ENCODE peak calls at places on chromosome 15, in nine cellular contexts. Q is ovary; B is naive thymus-derived CD4-positive, alpha-beta T cell; U is uterus; I is right atrium auricular region; V is Peyer's patch; O is PC-3; Y is fibroblast of lung; H is tibial nerve. E is an unnamed sample.

GRCh38 chr15:29383367-29383766 is 113.7 kb upstream of the NSMCE3 start:
- DNase-seq in Q (no peak), B (no peak), U (no peak), I (no peak), V (no peak), O (no peak), Y (no peak), H (no peak), E (no peak)

GRCh38 chr15:69398541-69398940 is 15.6 kb upstream of the KIF23 start:
- DNase-seq in Q (no peak), B (no peak), U (no peak), I (peak; percentile 16), V (no peak), O (no peak), Y (peak; percentile 33), H (no peak), E (no peak)

GRCh38 chr15:29822685-29823459 is 604 bp upstream of the TJP1 start:
- DNase-seq in Q (peak; percentile 66), B (no peak), U (peak; percentile 74), I (peak; percentile 82), V (no peak), O (peak; percentile 67), Y (peak; percentile 73), H (no peak), E (peak; percentile 57)

GRCh38 chr15:36449084-36449661 is 130.3 kb upstream of the CDIN1 start:
- DNase-seq in Q (no peak), B (no peak), U (no peak), I (no peak), V (no peak), O (no peak), Y (peak; percentile 10), H (no peak), E (no peak)

GRCh38 chr15:62648954-62649353 is 393.6 kb upstream of the TPM1 start:
- DNase-seq in Q (no peak), B (no peak), U (no peak), I (no peak), V (no peak), O (peak; percentile 59), Y (peak; percentile 41), H (peak; percentile 51), E (no peak)

GRCh38 chr15:38714309-38715072 is 149.9 kb upstream of the RASGRP1 start:
- DNase-seq in Q (no peak), B (no peak), U (no peak), I (no peak), V (no peak), O (peak; percentile 41), Y (peak; percentile 78), H (no peak), E (no peak)

GRCh38 chr15:70055601-70056051 is 42.1 kb downstream of the TLE3 start:
- DNase-seq in Q (no peak), B (no peak), U (no peak), I (no peak), V (no peak), O (no peak), Y (no peak), H (no peak), E (no peak)

GRCh38 chr15:81189583-81190283 is 6.9 kb upstream of the IL16 start:
- DNase-seq in Q (peak; percentile 69), B (no peak), U (peak; percentile 78), I (peak; percentile 93), V (no peak), O (no peak), Y (peak; percentile 100), H (peak; percentile 61), E (no peak)

GRCh38 chr15:41022487-41023090 is 69.3 kb downstream of the CHAC1 start:
- DNase-seq in Q (no peak), B (peak; percentile 50), U (no peak), I (no peak), V (no peak), O (peak; percentile 68), Y (peak; percentile 80), H (peak; percentile 26), E (no peak)

GRCh38 chr15:99956820-99957641 is 223.8 kb upstream of the LYSMD4 start:
- DNase-seq in Q (no peak), B (no peak), U (peak; percentile 4), I (peak; percentile 44), V (no peak), O (no peak), Y (no peak), H (no peak), E (peak; percentile 3)

GRCh38 chr15:89132611-89133242 is 44.5 kb downstream of the ABHD2 start:
- DNase-seq in Q (no peak), B (no peak), U (peak; percentile 50), I (peak; percentile 83), V (no peak), O (no peak), Y (no peak), H (peak; percentile 35), E (no peak)
- H3K4me1 ChIP-seq in Q (peaks cover 7% of the 10 kb centered on the region), B (peaks cover 17% of the 10 kb centered on the region), U (peaks cover 12% of the 10 kb centered on the region), I (peaks cover 82% of the 10 kb centered on the region), V (no peaks in the 10 kb centered on the region), O (peaks cover 16% of the 10 kb centered on the region), Y (peaks cover 5% of the 10 kb centered on the region), H (no peaks in the 10 kb centered on the region), E (peaks cover 25% of the 10 kb centered on the region)

GRCh38 chr15:66401130-66402021 is 14.7 kb downstream of the MAP2K1 start:
- DNase-seq in Q (no peak), B (peak; percentile 27), U (no peak), I (no peak), V (no peak), O (peak; percentile 65), Y (no peak), H (no peak), E (no peak)

GRCh38 chr15:66403323-66403722 is 16.6 kb downstream of the MAP2K1 start:
- DNase-seq in Q (no peak), B (no peak), U (no peak), I (no peak), V (no peak), O (no peak), Y (no peak), H (no peak), E (no peak)

GRCh38 chr15:66400351-66400774 is 13.7 kb downstream of the MAP2K1 start:
- DNase-seq in Q (no peak), B (no peak), U (no peak), I (no peak), V (no peak), O (peak; percentile 50), Y (no peak), H (peak; percentile 23), E (no peak)

GRCh38 chr15:66402885-66403284 is 16.2 kb downstream of the MAP2K1 start:
- DNase-seq in Q (no peak), B (no peak), U (no peak), I (no peak), V (no peak), O (no peak), Y (no peak), H (no peak), E (no peak)

GRCh38 chr15:66399276-66399675 is 12.6 kb downstream of the MAP2K1 start:
- DNase-seq in Q (no peak), B (no peak), U (no peak), I (no peak), V (no peak), O (no peak), Y (no peak), H (no peak), E (no peak)
- H3K4me1 ChIP-seq in Q (peaks cover 4% of the 10 kb centered on the region), B (peaks cover 58% of the 10 kb centered on the region), U (no peaks in the 10 kb centered on the region), I (peaks cover 14% of the 10 kb centered on the region), V (no peaks in the 10 kb centered on the region), O (peaks cover 26% of the 10 kb centered on the region), Y (peaks cover 5% of the 10 kb centered on the region), H (no peaks in the 10 kb centered on the region), E (no peaks in the 10 kb centered on the region)

GRCh38 chr15:35121611-35122359 is 36.7 kb upstream of the NANOGP8 start:
- DNase-seq in Q (no peak), B (no peak), U (no peak), I (no peak), V (peak; percentile 16), O (no peak), Y (no peak), H (no peak), E (no peak)
- H3K4me1 ChIP-seq in Q (no peaks in the 10 kb centered on the region), B (no peaks in the 10 kb centered on the region), U (no peaks in the 10 kb centered on the region), I (no peaks in the 10 kb centered on the region), V (no peaks in the 10 kb centered on the region), O (no peaks in the 10 kb centered on the region), Y (no peaks in the 10 kb centered on the region), H (no peaks in the 10 kb centered on the region), E (peaks cover 4% of the 10 kb centered on the region)

DNA sequence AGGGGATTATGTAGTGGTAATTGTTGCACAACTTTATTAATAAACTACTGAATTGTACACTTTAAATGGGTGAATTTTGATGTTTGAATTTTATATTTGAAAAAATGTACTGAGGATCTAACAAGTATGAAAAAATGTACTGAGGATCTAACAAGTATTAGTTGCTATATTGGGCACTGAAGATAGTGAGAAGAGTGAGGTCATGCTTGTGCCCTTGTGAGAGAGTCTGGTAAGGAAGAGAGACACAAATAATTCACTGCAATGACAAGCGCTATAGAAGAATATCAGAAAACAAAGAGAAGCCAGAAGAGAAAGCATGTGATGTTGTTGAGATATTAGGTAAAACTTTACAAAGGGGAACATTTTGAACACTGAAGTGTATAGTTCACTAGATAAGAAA is 137.6 kb downstream of the DTWD1 start:
- DNase-seq in Q (no peak), B (no peak), U (no peak), I (no peak), V (no peak), O (no peak), Y (no peak), H (no peak), E (no peak)
- H3K4me1 ChIP-seq in Q (no peaks in the 10 kb centered on the region), B (no peaks in the 10 kb centered on the region), U (no peaks in the 10 kb centered on the region), I (no peaks in the 10 kb centered on the region), V (no peaks in the 10 kb centered on the region), O (no peaks in the 10 kb centered on the region), Y (no peaks in the 10 kb centered on the region), H (no peaks in the 10 kb centered on the region), E (no peaks in the 10 kb centered on the region)

DNA sequence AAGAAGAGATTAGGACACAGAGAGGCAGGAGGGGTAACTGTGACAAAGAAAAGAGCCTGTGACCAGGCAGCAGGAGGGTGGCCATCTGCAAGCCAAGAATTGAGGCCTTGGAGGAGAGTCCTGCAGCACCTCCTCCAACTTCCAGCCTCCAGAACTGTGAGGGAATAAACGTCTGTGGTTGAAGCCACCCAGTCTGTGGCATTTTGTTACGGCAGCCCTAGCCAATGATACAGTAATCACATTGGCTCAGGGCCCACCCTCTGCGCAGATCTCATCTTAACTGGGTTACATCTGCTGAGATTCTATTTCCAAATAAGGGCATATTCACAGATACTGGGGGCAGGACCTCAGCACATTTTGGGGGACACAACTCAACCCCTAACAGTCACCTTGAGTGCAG is 11.3 kb downstream of the SELENOS start:
- DNase-seq in Q (no peak), B (no peak), U (no peak), I (no peak), V (no peak), O (no peak), Y (peak; percentile 75), H (no peak), E (no peak)
- H3K4me1 ChIP-seq in Q (peaks cover 4% of the 10 kb centered on the region), B (no peaks in the 10 kb centered on the region), U (no peaks in the 10 kb centered on the region), I (peaks cover 28% of the 10 kb centered on the region), V (no peaks in the 10 kb centered on the region), O (no peaks in the 10 kb centered on the region), Y (peaks cover 14% of the 10 kb centered on the region), H (no peaks in the 10 kb centered on the region), E (no peaks in the 10 kb centered on the region)

DNA sequence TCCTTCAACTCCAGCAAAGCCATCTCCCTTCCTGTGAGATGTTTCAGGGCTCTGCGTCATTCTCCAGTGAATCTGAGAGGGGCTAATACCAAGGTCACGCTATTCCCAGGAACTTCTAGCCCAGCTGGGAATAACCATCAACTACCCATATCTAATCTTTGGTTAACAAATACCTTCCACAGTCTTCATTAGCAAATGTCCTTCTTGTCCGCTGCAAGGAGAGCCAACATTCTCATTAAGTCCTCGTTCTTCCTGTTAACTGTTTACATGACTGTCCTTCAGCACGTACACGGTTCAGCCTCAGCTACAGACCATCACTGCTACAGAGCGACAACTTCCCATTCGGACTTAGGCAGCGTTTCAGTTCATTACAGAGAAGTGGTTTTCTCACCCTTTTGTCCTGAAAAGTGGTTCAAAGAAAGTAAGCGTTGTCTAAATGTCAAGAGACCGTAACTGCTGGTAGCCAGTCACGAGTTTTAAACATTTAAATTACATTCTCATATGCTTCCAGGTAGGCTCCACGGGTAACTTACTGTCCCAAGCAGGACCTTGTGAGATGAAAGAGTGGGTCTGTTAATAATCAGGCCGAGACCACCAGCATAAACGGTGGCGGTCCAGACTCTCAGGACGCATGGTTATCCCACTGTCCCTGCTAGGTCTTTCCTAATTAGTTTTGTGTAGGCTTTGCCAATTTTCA is 63.9 kb downstream of the CHSY1 start:
- DNase-seq in Q (no peak), B (no peak), U (no peak), I (no peak), V (no peak), O (no peak), Y (peak; percentile 97), H (no peak), E (no peak)
- H3K4me1 ChIP-seq in Q (peaks cover 31% of the 10 kb centered on the region), B (peaks cover 6% of the 10 kb centered on the region), U (peaks cover 7% of the 10 kb centered on the region), I (peaks cover 96% of the 10 kb centered on the region), V (no peaks in the 10 kb centered on the region), O (peaks cover 20% of the 10 kb centered on the region), Y (peaks cover 37% of the 10 kb centered on the region), H (no peaks in the 10 kb centered on the region), E (peaks cover 26% of the 10 kb centered on the region)

E was measured in prostate gland.